ENCODE peak calls at places on chromosomes 4 and X, in seven cellular contexts. One of them, this sample, is unnamed.

GRCh38 chr4:109294006-109294405 is 8.5 kb downstream of the COL25A1 start:
- DNase-seq in sciatic nerve: no peak
- DNase-seq in HCEC 1CT: peak
- DNase-seq in M059J: peak
- DNase-seq in GM06990: peak
- DNase-seq in nephron progenitor cell: peak
- DNase-seq in AG04449: no peak
- DNase-seq in this sample: no peak

GRCh38 chr4:168724960-168725359 is 228.1 kb downstream of the PALLD start:
- DNase-seq in HCEC 1CT: peak
- DNase-seq in AG04449: no peak
- DNase-seq in sciatic nerve: no peak
- DNase-seq in M059J: no peak
- DNase-seq in nephron progenitor cell: no peak
- DNase-seq in GM06990: peak
- DNase-seq in this sample: no peak

GRCh38 chrX:106039920-106040319 is 1.4 kb upstream of the SERPINA7 start:
- DNase-seq in sciatic nerve: no peak
- DNase-seq in AG04449: no peak
- DNase-seq in GM06990: no peak
- DNase-seq in HCEC 1CT: no peak
- DNase-seq in M059J: no peak
- DNase-seq in nephron progenitor cell: no peak
- DNase-seq in this sample: no peak

GRCh38 chrX:16739574-16739973 is 20.2 kb downstream of the SYAP1 start:
- DNase-seq in GM06990: no peak
- DNase-seq in HCEC 1CT: no peak
- DNase-seq in M059J: no peak
- DNase-seq in sciatic nerve: no peak
- DNase-seq in AG04449: no peak
- DNase-seq in nephron progenitor cell: no peak
- DNase-seq in this sample: no peak

GRCh38 chrX:130829526-130830515 is 73.2 kb downstream of the ENOX2 start:
- DNase-seq in nephron progenitor cell: no peak
- DNase-seq in GM06990: no peak
- DNase-seq in sciatic nerve: no peak
- DNase-seq in M059J: no peak
- DNase-seq in AG04449: no peak
- DNase-seq in HCEC 1CT: no peak
- DNase-seq in this sample: no peak

GRCh38 chrX:72247206-72247944 is 8.5 kb upstream of the ERCC6L start:
- DNase-seq in M059J: peak
- DNase-seq in nephron progenitor cell: no peak
- DNase-seq in AG04449: no peak
- DNase-seq in GM06990: no peak
- DNase-seq in sciatic nerve: no peak
- DNase-seq in HCEC 1CT: no peak
- DNase-seq in this sample: no peak

GRCh38 chrX:66994729-66995128 is 355.9 kb upstream of the EDA2R start:
- DNase-seq in M059J: no peak
- DNase-seq in AG04449: no peak
- DNase-seq in nephron progenitor cell: peak
- DNase-seq in HCEC 1CT: no peak
- DNase-seq in sciatic nerve: no peak
- DNase-seq in GM06990: no peak
- DNase-seq in this sample: no peak

GRCh38 chr4:62023633-62024032 is 823.5 kb downstream of the ADGRL3 start:
- DNase-seq in HCEC 1CT: no peak
- DNase-seq in M059J: no peak
- DNase-seq in sciatic nerve: no peak
- DNase-seq in AG04449: no peak
- DNase-seq in GM06990: no peak
- DNase-seq in nephron progenitor cell: no peak
- DNase-seq in this sample: no peak

GRCh38 chrX:140918398-140919043 is 83.9 kb upstream of the SPANXB1 start:
- DNase-seq in nephron progenitor cell: peak
- DNase-seq in HCEC 1CT: peak
- DNase-seq in sciatic nerve: no peak
- DNase-seq in AG04449: no peak
- DNase-seq in GM06990: no peak
- DNase-seq in M059J: peak
- DNase-seq in this sample: peak

GRCh38 chrX:24190500-24191156 is 41.1 kb downstream of the ZFX start:
- DNase-seq in AG04449: no peak
- DNase-seq in HCEC 1CT: peak
- DNase-seq in nephron progenitor cell: no peak
- DNase-seq in M059J: no peak
- DNase-seq in GM06990: no peak
- DNase-seq in sciatic nerve: no peak
- DNase-seq in this sample: no peak

GRCh38 chrX:130100180-130100579 is 10.1 kb downstream of the ELF4 start:
- DNase-seq in nephron progenitor cell: no peak
- DNase-seq in sciatic nerve: no peak
- DNase-seq in HCEC 1CT: no peak
- DNase-seq in AG04449: no peak
- DNase-seq in GM06990: no peak
- DNase-seq in M059J: peak
- DNase-seq in this sample: peak

GRCh38 chr4:72471816-72472215 is 97.2 kb downstream of the ADAMTS3 start:
- DNase-seq in sciatic nerve: no peak
- DNase-seq in AG04449: no peak
- DNase-seq in nephron progenitor cell: no peak
- DNase-seq in GM06990: no peak
- DNase-seq in HCEC 1CT: no peak
- DNase-seq in M059J: no peak
- DNase-seq in this sample: no peak

GRCh38 chr4:136841526-136841925 is 690.8 kb downstream of the PCDH18 start:
- DNase-seq in nephron progenitor cell: no peak
- DNase-seq in M059J: no peak
- DNase-seq in GM06990: no peak
- DNase-seq in AG04449: no peak
- DNase-seq in HCEC 1CT: no peak
- DNase-seq in sciatic nerve: no peak
- DNase-seq in this sample: no peak

GRCh38 chr4:85200106-85200505 is 233.6 kb upstream of the WDFY3 start:
- DNase-seq in sciatic nerve: no peak
- DNase-seq in HCEC 1CT: no peak
- DNase-seq in AG04449: no peak
- DNase-seq in GM06990: no peak
- DNase-seq in nephron progenitor cell: no peak
- DNase-seq in M059J: peak
- DNase-seq in this sample: no peak

GRCh38 chr4:26707342-26707741 is 123.5 kb downstream of the TBC1D19 start:
- DNase-seq in nephron progenitor cell: no peak
- DNase-seq in GM06990: no peak
- DNase-seq in sciatic nerve: no peak
- DNase-seq in M059J: no peak
- DNase-seq in AG04449: no peak
- DNase-seq in HCEC 1CT: no peak
- DNase-seq in this sample: no peak

GRCh38 chr4:3524920-3525319 is 7.3 kb downstream of the LRPAP1 start:
- DNase-seq in sciatic nerve: peak
- DNase-seq in nephron progenitor cell: no peak
- DNase-seq in AG04449: no peak
- DNase-seq in M059J: no peak
- DNase-seq in GM06990: no peak
- DNase-seq in HCEC 1CT: no peak
- DNase-seq in this sample: no peak

GRCh38 chr4:26238782-26239647 is 81.8 kb upstream of the RBPJ start:
- DNase-seq in sciatic nerve: no peak
- DNase-seq in AG04449: no peak
- DNase-seq in HCEC 1CT: peak
- DNase-seq in nephron progenitor cell: no peak
- DNase-seq in M059J: peak
- DNase-seq in GM06990: no peak
- DNase-seq in this sample: peak

GRCh38 chr4:140928880-140929279 is 172.7 kb upstream of the TBC1D9 start:
- DNase-seq in M059J: peak
- DNase-seq in GM06990: no peak
- DNase-seq in AG04449: no peak
- DNase-seq in sciatic nerve: no peak
- DNase-seq in nephron progenitor cell: no peak
- DNase-seq in HCEC 1CT: no peak
- DNase-seq in this sample: peak

GRCh38 chrX:133323450-133323849 is 91.8 kb downstream of the GPC4 start:
- DNase-seq in GM06990: no peak
- DNase-seq in nephron progenitor cell: no peak
- DNase-seq in HCEC 1CT: no peak
- DNase-seq in AG04449: no peak
- DNase-seq in M059J: peak
- DNase-seq in sciatic nerve: no peak
- DNase-seq in this sample: no peak

GRCh38 chrX:48021026-48021900 is 14.5 kb downstream of the SPACA5 start:
- DNase-seq in HCEC 1CT: peak
- DNase-seq in AG04449: peak
- DNase-seq in M059J: peak
- DNase-seq in nephron progenitor cell: peak
- DNase-seq in sciatic nerve: peak
- DNase-seq in GM06990: peak
- DNase-seq in this sample: peak

GRCh38 chr4:6343950-6344408 is 74.3 kb downstream of the WFS1 start:
- DNase-seq in nephron progenitor cell: no peak
- DNase-seq in M059J: peak
- DNase-seq in sciatic nerve: no peak
- DNase-seq in HCEC 1CT: peak
- DNase-seq in GM06990: no peak
- DNase-seq in AG04449: peak
- DNase-seq in this sample: peak

GRCh38 chr4:35541888-35542213 is 702.5 kb downstream of the ARAP2 start:
- DNase-seq in GM06990: no peak
- DNase-seq in HCEC 1CT: no peak
- DNase-seq in nephron progenitor cell: no peak
- DNase-seq in M059J: no peak
- DNase-seq in AG04449: no peak
- DNase-seq in sciatic nerve: no peak
- DNase-seq in this sample: no peak

GRCh38 chr4:100169796-100170485 is 20.3 kb downstream of the DDIT4L start:
- DNase-seq in M059J: peak
- DNase-seq in sciatic nerve: no peak
- DNase-seq in HCEC 1CT: peak
- DNase-seq in nephron progenitor cell: no peak
- DNase-seq in AG04449: no peak
- DNase-seq in GM06990: no peak
- DNase-seq in this sample: no peak

GRCh38 chr4:130203571-130203970 is 1107.6 kb downstream of the C4orf33 start:
- DNase-seq in HCEC 1CT: no peak
- DNase-seq in sciatic nerve: no peak
- DNase-seq in nephron progenitor cell: no peak
- DNase-seq in M059J: no peak
- DNase-seq in GM06990: no peak
- DNase-seq in AG04449: no peak
- DNase-seq in this sample: no peak

GRCh38 chr4:138062929-138063328 is 179.2 kb downstream of the SLC7A11 start:
- DNase-seq in nephron progenitor cell: no peak
- DNase-seq in M059J: peak
- DNase-seq in sciatic nerve: no peak
- DNase-seq in AG04449: no peak
- DNase-seq in HCEC 1CT: peak
- DNase-seq in GM06990: no peak
- DNase-seq in this sample: no peak

This sample was measured in GM04503.